ENCODE peak calls at places on chromosome 18, in ten cellular contexts. W, B, H, O, Y, D, E, T, G and R are unnamed samples.

GRCh38 chr18:65409266-65409665 is 341.5 kb upstream of the CDH7 start:
- DNase-seq in H (no peak), T (no peak), W (no peak), Y (no peak), D (no peak), O (no peak), B (no peak), E (no peak), G (no peak), R (no peak)

GRCh38 chr18:23878336-23878900 is 136.1 kb upstream of the TTC39C start:
- DNase-seq in T (no peak), H (no peak), W (no peak), E (no peak), O (no peak), Y (peak; percentile 57), D (no peak), B (no peak), G (no peak), R (no peak)

GRCh38 chr18:69484699-69485396 is 84.2 kb downstream of the DOK6 start:
- DNase-seq in O (no peak), D (no peak), W (no peak), B (no peak), G (no peak), E (peak; percentile 22), Y (no peak), H (no peak), T (no peak), R (no peak)

GRCh38 chr18:5518899-5519371 is 24.9 kb downstream of the EPB41L3 start:
- DNase-seq in B (no peak), T (no peak), O (no peak), W (no peak), G (no peak), H (no peak), Y (no peak), E (no peak), D (no peak), R (no peak)

GRCh38 chr18:62497171-62497783 is 25.5 kb upstream of the ZCCHC2 start:
- DNase-seq in E (no peak), T (no peak), D (no peak), G (no peak), H (no peak), W (no peak), B (no peak), Y (no peak), O (no peak), R (no peak)

GRCh38 chr18:73235491-73235890 is 367.7 kb upstream of the NETO1 start:
- DNase-seq in O (no peak), D (no peak), W (no peak), Y (no peak), B (no peak), E (peak; percentile 2), T (no peak), G (no peak), H (no peak), R (no peak)

GRCh38 chr18:13368080-13368813 is 149.7 kb downstream of the LDLRAD4 start:
- DNase-seq in O (no peak), D (no peak), E (no peak), T (no peak), W (no peak), Y (peak; percentile 66), B (no peak), H (no peak), G (no peak), R (no peak)

GRCh38 chr18:38297910-38298309 is 732.3 kb upstream of the CELF4 start:
- DNase-seq in G (no peak), D (no peak), H (no peak), Y (no peak), T (no peak), E (no peak), O (no peak), W (no peak), B (no peak), R (no peak)

GRCh38 chr18:5744659-5745058 is 150.7 kb downstream of the TMEM200C start:
- DNase-seq in Y (peak; percentile 72), H (no peak), O (no peak), D (no peak), W (no peak), E (no peak), G (no peak), B (no peak), T (no peak), R (no peak)

GRCh38 chr18:26792661-26793060 is 72.8 kb downstream of the AQP4 start:
- DNase-seq in W (no peak), T (no peak), Y (no peak), D (no peak), G (no peak), O (no peak), B (no peak), H (no peak), E (peak; percentile 13), R (no peak)

GRCh38 chr18:48345596-48345995 is 63.6 kb downstream of the ZBTB7C start:
- DNase-seq in Y (no peak), W (no peak), O (no peak), G (peak; percentile 58), E (no peak), B (peak; percentile 26), T (peak; percentile 51), H (peak; percentile 48), D (no peak), R (no peak)

GRCh38 chr18:22977847-22978701 is 44.9 kb downstream of the RBBP8 start:
- DNase-seq in W (no peak), D (no peak), G (no peak), Y (no peak), E (no peak), B (no peak), T (no peak), H (no peak), O (peak; percentile 13), R (no peak)

GRCh38 chr18:62928316-62928715 is 213.0 kb downstream of the PHLPP1 start:
- DNase-seq in B (no peak), D (no peak), Y (no peak), W (no peak), T (no peak), O (no peak), E (no peak), H (no peak), G (no peak), R (no peak)

GRCh38 chr18:77124452-77124922 is 8.1 kb downstream of the MBP start:
- DNase-seq in Y (no peak), E (no peak), O (no peak), B (peak; percentile 63), T (no peak), W (no peak), D (no peak), H (no peak), G (peak; percentile 85), R (no peak)
- TF ChIP-seq POLR2A in Y (no peak), E (no peak), O (no peak), B (no peak), T (no peak), W (no peak), D (no peak), H (no peak), G (no peak), R (peak; percentile 73)

GRCh38 chr18:52451252-52451651 is 111.3 kb downstream of the DCC start:
- DNase-seq in H (no peak), G (no peak), D (no peak), W (no peak), O (no peak), Y (no peak), E (no peak), T (no peak), B (no peak), R (no peak)

GRCh38 chr18:52452427-52452826 is 112.4 kb downstream of the DCC start:
- DNase-seq in D (no peak), Y (no peak), G (no peak), E (no peak), W (no peak), B (no peak), O (no peak), H (no peak), T (no peak), R (no peak)

DNA sequence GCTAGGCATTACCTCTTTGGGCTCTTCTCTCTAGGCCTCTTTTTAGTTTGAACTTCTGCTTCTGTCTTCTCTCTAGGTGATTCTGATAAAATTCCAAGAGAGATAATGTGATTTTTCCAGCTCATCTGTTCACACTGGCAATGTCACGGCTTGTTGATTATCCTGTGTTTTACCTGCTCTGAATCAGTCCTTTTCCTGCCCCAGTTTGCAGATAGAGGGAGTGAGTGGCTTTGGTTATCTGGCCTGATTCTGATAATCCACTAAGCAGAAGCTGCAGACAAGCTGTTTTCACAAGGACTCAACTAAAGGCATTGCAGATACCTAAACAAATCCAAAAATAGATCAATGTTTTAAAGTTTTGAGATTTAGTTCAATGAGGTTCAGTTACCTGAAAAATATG is 111.9 kb downstream of the DCC start:
- DNase-seq in Y (no peak), T (no peak), D (no peak), H (no peak), O (no peak), W (no peak), B (no peak), E (no peak), G (no peak), R (no peak)
- TF ChIP-seq POLR2AphosphoS5 in Y (no peak), T (no peak), D (no peak), H (no peak), O (no peak), W (no peak), B (no peak), E (no peak), G (no peak), R (no peak)

DNA sequence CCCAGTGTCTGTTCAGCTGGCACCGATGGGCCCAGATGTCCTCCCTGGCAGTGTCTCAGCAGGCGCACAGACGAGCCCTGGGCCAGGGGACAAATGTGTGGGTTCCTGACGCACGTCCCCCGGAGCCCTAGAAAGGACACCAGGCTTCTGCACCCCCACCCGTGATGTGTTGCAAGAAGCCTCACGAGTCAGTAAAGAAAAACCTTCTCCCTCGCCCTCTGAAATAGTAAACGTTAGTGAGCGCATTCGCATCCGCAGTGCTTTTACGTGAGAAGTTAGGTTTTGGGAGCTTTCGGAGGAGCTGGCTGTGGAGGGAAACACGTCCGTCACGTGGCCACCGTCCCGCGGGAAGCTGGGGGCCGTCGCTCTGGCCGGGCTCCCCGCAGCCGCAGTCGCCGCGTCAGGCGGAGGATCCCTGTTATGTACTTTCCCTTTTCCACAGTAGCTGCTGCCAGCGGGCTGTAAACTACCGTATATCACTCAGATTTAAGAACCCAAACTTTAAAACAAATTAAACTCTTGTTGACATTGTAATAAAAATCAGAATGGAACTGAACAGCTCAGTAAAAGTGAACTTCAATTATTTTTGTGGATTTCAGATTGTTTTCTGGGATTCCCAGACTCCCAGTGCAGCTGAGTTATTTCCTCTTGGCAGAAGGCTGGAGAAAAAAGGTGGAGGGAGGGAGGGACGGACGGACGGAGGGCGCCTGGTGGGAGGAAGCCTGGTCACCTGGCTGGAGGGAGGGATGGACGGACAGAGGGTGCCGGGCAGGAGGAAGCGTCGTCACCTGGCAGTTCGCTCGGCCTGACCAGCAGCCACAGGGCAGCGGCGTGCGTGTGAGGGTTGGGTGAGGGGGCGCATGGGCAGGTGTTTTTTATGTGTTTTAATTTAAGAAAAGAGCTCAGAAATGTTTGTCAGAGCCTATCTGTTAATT is 112.1 kb downstream of the NFATC1 start:
- DNase-seq in H (peak; percentile 60), B (peak; percentile 95), T (peak; percentile 67), W (peak; percentile 70), D (no peak), E (no peak), O (peak; percentile 72), Y (no peak), G (peak; percentile 86), R (no peak)
- TF ChIP-seq POLR2A in H (no peak), B (no peak), T (no peak), W (no peak), D (no peak), E (no peak), O (peak; percentile 33), Y (no peak), G (no peak), R (no peak)

GRCh38 chr18:3771121-3771971 is 321.4 kb downstream of the TGIF1 start:
- DNase-seq in G (peak; percentile 93), E (peak; percentile 48), W (peak; percentile 82), T (peak; percentile 90), O (peak; percentile 88), H (peak; percentile 85), D (peak; percentile 93), Y (peak; percentile 97), B (peak; percentile 92), R (peak; percentile 62)
- TF ChIP-seq POLR2AphosphoS5 in G (peak; percentile 65), E (no peak), W (peak; percentile 51), T (peak; percentile 77), O (peak; percentile 83), H (peak; percentile 20), D (no peak), Y (peak; percentile 46), B (no peak), R (no peak)